ENCODE peak calls at places on chromosome 14, in four cellular contexts. One of them, this sample, is unnamed.

GRCh38 chr14:61213116-61213720 is 67.9 kb downstream of the TMEM30B start:
- DNase-seq in WTC11: no peak
- DNase-seq in GM12878: no peak
- DNase-seq in K562: no peak
- DNase-seq in this sample: no peak

GRCh38 chr14:89351958-89352404 is 65.1 kb downstream of the FOXN3 start:
- DNase-seq in WTC11: no peak
- DNase-seq in GM12878: no peak
- DNase-seq in K562: no peak
- DNase-seq in this sample: no peak

GRCh38 chr14:97977711-97978261 is 1180.6 kb downstream of the VRK1 start:
- DNase-seq in WTC11: peak
- DNase-seq in GM12878: no peak
- DNase-seq in K562: no peak
- DNase-seq in this sample: no peak

GRCh38 chr14:34322940-34323418 is 139.1 kb downstream of the SPTSSA start:
- DNase-seq in WTC11: peak
- DNase-seq in GM12878: no peak
- DNase-seq in K562: peak
- DNase-seq in this sample: peak

GRCh38 chr14:76891436-76891835 is 65.2 kb downstream of the LRRC74A start:
- DNase-seq in WTC11: no peak
- DNase-seq in GM12878: no peak
- DNase-seq in K562: no peak
- DNase-seq in this sample: no peak

GRCh38 chr14:105498430-105499255 is 7.6 kb downstream of the TEDC1 start:
- DNase-seq in WTC11: no peak
- DNase-seq in GM12878: no peak
- DNase-seq in K562: no peak
- DNase-seq in this sample: no peak

GRCh38 chr14:28671425-28671824 is 95.2 kb upstream of the FOXG1 start:
- DNase-seq in WTC11: no peak
- DNase-seq in GM12878: no peak
- DNase-seq in K562: no peak
- DNase-seq in this sample: no peak

GRCh38 chr14:85911044-85911443 is 381.1 kb downstream of the FLRT2 start:
- DNase-seq in WTC11: no peak
- DNase-seq in GM12878: no peak
- DNase-seq in K562: no peak
- DNase-seq in this sample: no peak

GRCh38 chr14:100904307-100905019 is 941 bp upstream of the RTL1 start:
- DNase-seq in WTC11: peak
- DNase-seq in GM12878: no peak
- DNase-seq in K562: no peak
- DNase-seq in this sample: no peak

GRCh38 chr14:53462931-53463778 is 310.0 kb upstream of the DDHD1 start:
- DNase-seq in WTC11: no peak
- DNase-seq in GM12878: no peak
- DNase-seq in K562: no peak
- DNase-seq in this sample: peak

GRCh38 chr14:44712095-44712822 is 205.2 kb upstream of the FSCB start:
- DNase-seq in WTC11: no peak
- DNase-seq in GM12878: no peak
- DNase-seq in K562: no peak
- DNase-seq in this sample: no peak

GRCh38 chr14:24145700-24146621 is at the start of gene PSME2:
- DNase-seq in WTC11: no peak
- DNase-seq in GM12878: no peak
- DNase-seq in K562: no peak
- DNase-seq in this sample: no peak

GRCh38 chr14:68210729-68211299 is 391.2 kb downstream of the RAD51B start:
- DNase-seq in WTC11: no peak
- DNase-seq in GM12878: peak
- DNase-seq in K562: peak
- DNase-seq in this sample: no peak

GRCh38 chr14:20656274-20656673 is 14.8 kb upstream of the OR6S1 start:
- DNase-seq in WTC11: no peak
- DNase-seq in GM12878: no peak
- DNase-seq in K562: no peak
- DNase-seq in this sample: no peak

GRCh38 chr14:76876076-76876475 is 49.9 kb downstream of the LRRC74A start:
- DNase-seq in WTC11: peak
- DNase-seq in GM12878: no peak
- DNase-seq in K562: peak
- DNase-seq in this sample: peak

GRCh38 chr14:66074546-66074945 is 411.6 kb upstream of the CCDC196 start:
- DNase-seq in WTC11: no peak
- DNase-seq in GM12878: no peak
- DNase-seq in K562: no peak
- DNase-seq in this sample: no peak

GRCh38 chr14:56185991-56186390 is 67.8 kb downstream of the PELI2 start:
- DNase-seq in WTC11: no peak
- DNase-seq in GM12878: no peak
- DNase-seq in K562: no peak
- DNase-seq in this sample: no peak

GRCh38 chr14:99026471-99026870 is 245.5 kb downstream of the BCL11B start:
- DNase-seq in WTC11: no peak
- DNase-seq in GM12878: no peak
- DNase-seq in K562: no peak
- DNase-seq in this sample: peak

GRCh38 chr14:35556548-35556947 is 22.6 kb downstream of the INSM2 start:
- DNase-seq in WTC11: no peak
- DNase-seq in GM12878: no peak
- DNase-seq in K562: no peak
- DNase-seq in this sample: no peak

GRCh38 chr14:77714926-77715325 is 7.0 kb downstream of the SLIRP start:
- DNase-seq in WTC11: no peak
- DNase-seq in GM12878: no peak
- DNase-seq in K562: no peak
- DNase-seq in this sample: no peak

GRCh38 chr14:70972107-70972976 is 65.1 kb downstream of the PCNX1 start:
- DNase-seq in WTC11: peak
- DNase-seq in GM12878: peak
- DNase-seq in K562: peak
- DNase-seq in this sample: peak

DNA sequence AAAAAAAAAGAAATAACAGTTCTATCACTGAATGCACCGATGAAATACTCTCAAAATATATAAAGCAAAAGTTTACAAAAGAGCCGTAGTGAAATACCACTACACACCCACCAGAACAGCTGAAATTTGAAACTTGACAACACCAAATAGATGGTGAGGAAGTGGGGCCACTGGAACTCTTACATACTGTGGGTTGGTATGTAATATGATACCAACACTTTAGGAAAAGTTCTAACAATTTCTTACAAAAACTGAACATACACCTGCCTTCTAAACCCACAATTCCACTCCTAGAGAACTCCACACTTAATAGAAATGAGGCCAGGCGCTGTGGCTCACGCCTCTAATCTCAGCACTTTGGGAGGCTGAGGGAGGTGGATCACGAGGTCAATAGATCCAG is 14.1 kb downstream of the EIF5 start:
- DNase-seq in WTC11: no peak
- DNase-seq in GM12878: no peak
- DNase-seq in K562: no peak
- DNase-seq in this sample: no peak
- TF ChIP-seq ATF3 in WTC11: no peak
- TF ChIP-seq ATF3 in GM12878: no peak
- TF ChIP-seq ATF3 in K562: no peak
- TF ChIP-seq ATF3 in this sample: no peak

GRCh38 chr14:51552768-51553426 is 98.8 kb upstream of the FRMD6 start:
- DNase-seq in WTC11: no peak
- DNase-seq in GM12878: no peak
- DNase-seq in K562: no peak
- DNase-seq in this sample: no peak

GRCh38 chr14:51552275-51552674 is 99.4 kb upstream of the FRMD6 start:
- DNase-seq in WTC11: peak
- DNase-seq in GM12878: no peak
- DNase-seq in K562: no peak
- DNase-seq in this sample: no peak

GRCh38 chr14:51554953-51555352 is 96.8 kb upstream of the FRMD6 start:
- DNase-seq in WTC11: no peak
- DNase-seq in GM12878: no peak
- DNase-seq in K562: no peak
- DNase-seq in this sample: no peak

DNA sequence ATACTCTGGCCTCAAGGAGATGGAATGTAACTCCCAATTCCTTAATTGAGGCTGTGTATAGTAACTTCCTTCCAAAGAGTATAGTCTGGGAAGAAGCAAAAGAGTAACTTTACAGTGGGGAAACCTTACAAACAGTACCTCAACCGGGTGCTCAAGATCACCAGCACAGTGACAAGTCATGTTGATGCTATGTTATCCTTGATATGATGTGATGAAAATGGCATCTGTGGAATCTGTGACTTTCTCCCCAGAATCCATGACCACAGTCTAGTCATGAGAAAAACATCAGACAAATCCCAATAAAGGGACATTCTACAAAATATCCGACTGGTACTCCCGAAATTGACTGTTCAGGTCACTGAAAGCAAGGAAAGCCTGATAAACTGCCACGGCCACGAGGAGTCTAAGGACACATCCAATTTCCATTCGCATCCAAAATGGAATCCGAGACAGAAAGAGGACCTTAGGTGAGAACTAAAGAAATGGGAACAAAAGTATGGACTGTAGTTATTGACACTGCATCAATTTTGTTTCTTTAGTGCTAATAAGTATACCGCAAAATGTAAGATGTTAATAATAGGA is 97.3 kb upstream of the FRMD6 start:
- DNase-seq in WTC11: no peak
- DNase-seq in GM12878: no peak
- DNase-seq in K562: no peak
- DNase-seq in this sample: no peak
- TF ChIP-seq ATF3 in WTC11: no peak
- TF ChIP-seq ATF3 in GM12878: no peak
- TF ChIP-seq ATF3 in K562: no peak
- TF ChIP-seq ATF3 in this sample: no peak

GRCh38 chr14:25841226-25841625 is 756.6 kb downstream of the NOVA1 start:
- DNase-seq in WTC11: no peak
- DNase-seq in GM12878: no peak
- DNase-seq in K562: no peak
- DNase-seq in this sample: no peak

GRCh38 chr14:25837431-25837950 is 760.3 kb downstream of the NOVA1 start:
- DNase-seq in WTC11: no peak
- DNase-seq in GM12878: no peak
- DNase-seq in K562: no peak
- DNase-seq in this sample: no peak

GRCh38 chr14:25833341-25834121 is 764.3 kb downstream of the NOVA1 start:
- DNase-seq in WTC11: peak
- DNase-seq in GM12878: no peak
- DNase-seq in K562: no peak
- DNase-seq in this sample: no peak

GRCh38 chr14:25836647-25837046 is 761.2 kb downstream of the NOVA1 start:
- DNase-seq in WTC11: no peak
- DNase-seq in GM12878: no peak
- DNase-seq in K562: no peak
- DNase-seq in this sample: no peak
- TF ChIP-seq ATF3 in WTC11: no peak
- TF ChIP-seq ATF3 in GM12878: no peak
- TF ChIP-seq ATF3 in K562: no peak
- TF ChIP-seq ATF3 in this sample: no peak

GRCh38 chr14:81004575-81004974 is 49.2 kb downstream of the TSHR start:
- DNase-seq in WTC11: no peak
- DNase-seq in GM12878: no peak
- DNase-seq in K562: no peak
- DNase-seq in this sample: no peak
- TF ChIP-seq ATF3 in WTC11: no peak
- TF ChIP-seq ATF3 in GM12878: no peak
- TF ChIP-seq ATF3 in K562: no peak
- TF ChIP-seq ATF3 in this sample: no peak

GRCh38 chr14:93857500-93857899 is 69.2 kb upstream of the PRIMA1 start:
- DNase-seq in WTC11: peak
- DNase-seq in GM12878: no peak
- DNase-seq in K562: no peak
- DNase-seq in this sample: peak
- TF ChIP-seq ATF3 in WTC11: no peak
- TF ChIP-seq ATF3 in GM12878: no peak
- TF ChIP-seq ATF3 in K562: no peak
- TF ChIP-seq ATF3 in this sample: no peak

DNA sequence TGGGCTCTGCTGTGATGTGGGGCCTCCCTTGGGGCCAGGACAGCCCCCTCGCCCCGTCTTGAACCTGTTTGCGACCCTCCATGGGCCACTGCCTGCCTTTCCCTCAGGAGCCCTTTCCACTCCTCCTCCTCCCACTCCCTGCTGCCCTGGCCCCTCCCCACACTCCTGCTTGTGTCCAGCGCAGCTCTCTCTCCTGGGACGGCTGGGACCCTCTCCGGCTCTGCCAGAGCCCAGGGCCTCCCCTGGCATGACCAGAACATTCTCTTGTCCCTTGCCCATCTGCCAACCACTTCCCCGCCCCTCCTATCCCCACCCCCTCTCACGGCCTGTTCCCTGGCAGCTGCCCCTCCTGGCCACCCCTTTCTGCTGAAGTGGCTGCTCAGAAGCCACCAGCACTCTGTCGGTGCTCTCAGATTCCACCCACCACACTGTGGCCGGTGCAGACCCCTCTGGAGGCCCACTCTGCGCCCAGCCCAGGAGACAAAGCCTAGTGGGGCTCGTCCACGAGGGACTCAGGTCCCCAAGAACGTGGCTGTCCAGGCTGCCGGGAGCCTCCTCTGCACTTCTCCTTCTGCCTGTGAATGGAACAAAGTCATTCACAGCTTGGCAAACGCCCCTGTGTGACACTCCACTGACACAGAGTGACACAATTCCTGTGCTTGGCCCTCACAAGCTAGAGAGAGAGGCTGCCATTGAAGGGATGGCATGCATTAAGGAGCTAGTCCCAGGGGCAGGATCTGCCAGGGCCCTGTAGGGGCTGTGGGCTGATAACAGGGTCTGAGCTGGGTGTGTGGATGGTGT is 1.4 kb downstream of the ASPG start:
- DNase-seq in WTC11: peak
- DNase-seq in GM12878: no peak
- DNase-seq in K562: no peak
- DNase-seq in this sample: no peak
- TF ChIP-seq ATF3 in WTC11: no peak
- TF ChIP-seq ATF3 in GM12878: no peak
- TF ChIP-seq ATF3 in K562: no peak
- TF ChIP-seq ATF3 in this sample: no peak

This sample was measured in HCT116.